ENCODE peak calls at places on chromosomes 13 and 19, in eight cellular contexts. One of them, this sample, is unnamed.

GRCh38 chr19:8578642-8579265 is 1.5 kb upstream of the MYO1F start:
- DNase-seq in ureter: peak; percentile 84
- DNase-seq in RPMI7951: peak; percentile 56
- DNase-seq in stimulated activated naive CD4-positive, alpha-beta T cell: peak; percentile 73
- DNase-seq in colonic mucosa: peak; percentile 86
- DNase-seq in hypothalamus: peak; percentile 70
- DNase-seq in adipocyte: peak; percentile 90
- DNase-seq in osteocyte: peak; percentile 91
- DNase-seq in this sample: peak; percentile 74

GRCh38 chr19:5059191-5059579 is 90.3 kb downstream of the KDM4B start:
- DNase-seq in ureter: no peak
- DNase-seq in RPMI7951: no peak
- DNase-seq in stimulated activated naive CD4-positive, alpha-beta T cell: no peak
- DNase-seq in colonic mucosa: no peak
- DNase-seq in hypothalamus: peak; percentile 37
- DNase-seq in adipocyte: no peak
- DNase-seq in osteocyte: no peak
- DNase-seq in this sample: peak; percentile 57

GRCh38 chr13:98279473-98280175 is 102.6 kb upstream of the RNF113B start:
- DNase-seq in ureter: peak; percentile 83
- DNase-seq in RPMI7951: no peak
- DNase-seq in stimulated activated naive CD4-positive, alpha-beta T cell: no peak
- DNase-seq in colonic mucosa: no peak
- DNase-seq in hypothalamus: no peak
- DNase-seq in adipocyte: no peak
- DNase-seq in osteocyte: no peak
- DNase-seq in this sample: no peak

GRCh38 chr13:112448621-112449544 is 72.7 kb downstream of the SPACA7 start:
- DNase-seq in ureter: no peak
- DNase-seq in RPMI7951: no peak
- DNase-seq in stimulated activated naive CD4-positive, alpha-beta T cell: no peak
- DNase-seq in colonic mucosa: peak; percentile 8
- DNase-seq in hypothalamus: no peak
- DNase-seq in adipocyte: no peak
- DNase-seq in osteocyte: peak; percentile 75
- DNase-seq in this sample: no peak

GRCh38 chr13:76349700-76350099 is 536.5 kb downstream of the KCTD12 start:
- DNase-seq in ureter: no peak
- DNase-seq in RPMI7951: no peak
- DNase-seq in stimulated activated naive CD4-positive, alpha-beta T cell: no peak
- DNase-seq in colonic mucosa: no peak
- DNase-seq in hypothalamus: no peak
- DNase-seq in adipocyte: no peak
- DNase-seq in osteocyte: no peak
- DNase-seq in this sample: no peak

GRCh38 chr19:12567951-12568350 is 16.7 kb upstream of the ZNF564 start:
- DNase-seq in ureter: no peak
- DNase-seq in RPMI7951: no peak
- DNase-seq in stimulated activated naive CD4-positive, alpha-beta T cell: no peak
- DNase-seq in colonic mucosa: no peak
- DNase-seq in hypothalamus: no peak
- DNase-seq in adipocyte: peak; percentile 60
- DNase-seq in osteocyte: peak; percentile 3
- DNase-seq in this sample: peak; percentile 58

GRCh38 chr19:50557009-50557613 is 11.1 kb downstream of the LRRC4B start:
- DNase-seq in ureter: no peak
- DNase-seq in RPMI7951: no peak
- DNase-seq in stimulated activated naive CD4-positive, alpha-beta T cell: no peak
- DNase-seq in colonic mucosa: no peak
- DNase-seq in hypothalamus: no peak
- DNase-seq in adipocyte: no peak
- DNase-seq in osteocyte: no peak
- DNase-seq in this sample: no peak

GRCh38 chr13:104111031-104111430 is 1044.8 kb upstream of the SLC10A2 start:
- DNase-seq in ureter: no peak
- DNase-seq in RPMI7951: no peak
- DNase-seq in stimulated activated naive CD4-positive, alpha-beta T cell: no peak
- DNase-seq in colonic mucosa: no peak
- DNase-seq in hypothalamus: no peak
- DNase-seq in adipocyte: no peak
- DNase-seq in osteocyte: no peak
- DNase-seq in this sample: no peak

GRCh38 chr19:45815501-45816216 is 551 bp upstream of the RSPH6A start:
- DNase-seq in ureter: no peak
- DNase-seq in RPMI7951: no peak
- DNase-seq in stimulated activated naive CD4-positive, alpha-beta T cell: peak; percentile 9
- DNase-seq in colonic mucosa: no peak
- DNase-seq in hypothalamus: no peak
- DNase-seq in adipocyte: no peak
- DNase-seq in osteocyte: no peak
- DNase-seq in this sample: no peak

GRCh38 chr19:36103040-36103626 is 7.8 kb upstream of the OVOL3 start:
- DNase-seq in ureter: no peak
- DNase-seq in RPMI7951: no peak
- DNase-seq in stimulated activated naive CD4-positive, alpha-beta T cell: no peak
- DNase-seq in colonic mucosa: no peak
- DNase-seq in hypothalamus: no peak
- DNase-seq in adipocyte: no peak
- DNase-seq in osteocyte: no peak
- DNase-seq in this sample: no peak

GRCh38 chr13:74093691-74094090 is 40.5 kb downstream of the KLF12 start:
- DNase-seq in ureter: no peak
- DNase-seq in RPMI7951: no peak
- DNase-seq in stimulated activated naive CD4-positive, alpha-beta T cell: no peak
- DNase-seq in colonic mucosa: no peak
- DNase-seq in hypothalamus: no peak
- DNase-seq in adipocyte: peak; percentile 8
- DNase-seq in osteocyte: no peak
- DNase-seq in this sample: peak; percentile 26

GRCh38 chr19:18225702-18226468 is at the start of gene PDE4C:
- DNase-seq in ureter: no peak
- DNase-seq in RPMI7951: peak; percentile 49
- DNase-seq in stimulated activated naive CD4-positive, alpha-beta T cell: no peak
- DNase-seq in colonic mucosa: no peak
- DNase-seq in hypothalamus: no peak
- DNase-seq in adipocyte: peak; percentile 31
- DNase-seq in osteocyte: no peak
- DNase-seq in this sample: peak; percentile 48

GRCh38 chr19:10206226-10206873 is 11.6 kb upstream of the DNMT1 start:
- DNase-seq in ureter: no peak
- DNase-seq in RPMI7951: peak; percentile 92
- DNase-seq in stimulated activated naive CD4-positive, alpha-beta T cell: no peak
- DNase-seq in colonic mucosa: no peak
- DNase-seq in hypothalamus: no peak
- DNase-seq in adipocyte: peak; percentile 45
- DNase-seq in osteocyte: no peak
- DNase-seq in this sample: peak; percentile 69

GRCh38 chr19:39314016-39314728 is 6.5 kb downstream of the LRFN1 start:
- DNase-seq in ureter: no peak
- DNase-seq in RPMI7951: no peak
- DNase-seq in stimulated activated naive CD4-positive, alpha-beta T cell: no peak
- DNase-seq in colonic mucosa: no peak
- DNase-seq in hypothalamus: no peak
- DNase-seq in adipocyte: no peak
- DNase-seq in osteocyte: no peak
- DNase-seq in this sample: no peak

GRCh38 chr19:4375620-4376228 is 24.6 kb downstream of the SH3GL1 start:
- DNase-seq in ureter: peak; percentile 62
- DNase-seq in RPMI7951: peak; percentile 82
- DNase-seq in stimulated activated naive CD4-positive, alpha-beta T cell: no peak
- DNase-seq in colonic mucosa: no peak
- DNase-seq in hypothalamus: peak; percentile 65
- DNase-seq in adipocyte: peak; percentile 74
- DNase-seq in osteocyte: no peak
- DNase-seq in this sample: peak; percentile 87

GRCh38 chr13:50410921-50411712 is 395.9 kb downstream of the KCNRG start:
- DNase-seq in ureter: no peak
- DNase-seq in RPMI7951: peak; percentile 97
- DNase-seq in stimulated activated naive CD4-positive, alpha-beta T cell: no peak
- DNase-seq in colonic mucosa: no peak
- DNase-seq in hypothalamus: no peak
- DNase-seq in adipocyte: peak; percentile 71
- DNase-seq in osteocyte: no peak
- DNase-seq in this sample: peak; percentile 92

GRCh38 chr19:6100284-6100915 is 9.9 kb downstream of the RFX2 start:
- DNase-seq in ureter: no peak
- DNase-seq in RPMI7951: no peak
- DNase-seq in stimulated activated naive CD4-positive, alpha-beta T cell: peak; percentile 4
- DNase-seq in colonic mucosa: no peak
- DNase-seq in hypothalamus: no peak
- DNase-seq in adipocyte: no peak
- DNase-seq in osteocyte: no peak
- DNase-seq in this sample: no peak

GRCh38 chr19:3618144-3618810 is 8.3 kb downstream of the CACTIN start:
- DNase-seq in ureter: no peak
- DNase-seq in RPMI7951: peak; percentile 77
- DNase-seq in stimulated activated naive CD4-positive, alpha-beta T cell: peak; percentile 32
- DNase-seq in colonic mucosa: peak; percentile 75
- DNase-seq in hypothalamus: peak; percentile 53
- DNase-seq in adipocyte: peak; percentile 77
- DNase-seq in osteocyte: no peak
- DNase-seq in this sample: peak; percentile 82

GRCh38 chr13:85373322-85373721 is 425.9 kb downstream of the SLITRK6 start:
- DNase-seq in ureter: no peak
- DNase-seq in RPMI7951: no peak
- DNase-seq in stimulated activated naive CD4-positive, alpha-beta T cell: no peak
- DNase-seq in colonic mucosa: no peak
- DNase-seq in hypothalamus: no peak
- DNase-seq in adipocyte: no peak
- DNase-seq in osteocyte: no peak
- DNase-seq in this sample: no peak

GRCh38 chr13:51935326-51936171 is 73.8 kb downstream of the CCDC70 start:
- DNase-seq in ureter: no peak
- DNase-seq in RPMI7951: peak; percentile 2
- DNase-seq in stimulated activated naive CD4-positive, alpha-beta T cell: no peak
- DNase-seq in colonic mucosa: peak; percentile 52
- DNase-seq in hypothalamus: no peak
- DNase-seq in adipocyte: peak; percentile 25
- DNase-seq in osteocyte: no peak
- DNase-seq in this sample: peak; percentile 21

GRCh38 chr13:90416519-90416918 is 931.0 kb upstream of the MIR17HG start:
- DNase-seq in ureter: no peak
- DNase-seq in RPMI7951: peak; percentile 79
- DNase-seq in stimulated activated naive CD4-positive, alpha-beta T cell: no peak
- DNase-seq in colonic mucosa: no peak
- DNase-seq in hypothalamus: no peak
- DNase-seq in adipocyte: peak; percentile 73
- DNase-seq in osteocyte: no peak
- DNase-seq in this sample: peak; percentile 74

GRCh38 chr19:51803965-51804364 is 9.0 kb downstream of the FPR3 start:
- DNase-seq in ureter: no peak
- DNase-seq in RPMI7951: peak; percentile 50
- DNase-seq in stimulated activated naive CD4-positive, alpha-beta T cell: no peak
- DNase-seq in colonic mucosa: no peak
- DNase-seq in hypothalamus: no peak
- DNase-seq in adipocyte: no peak
- DNase-seq in osteocyte: no peak
- DNase-seq in this sample: no peak

GRCh38 chr13:50129065-50129922 is 114.0 kb downstream of the KCNRG start:
- DNase-seq in ureter: no peak
- DNase-seq in RPMI7951: no peak
- DNase-seq in stimulated activated naive CD4-positive, alpha-beta T cell: no peak
- DNase-seq in colonic mucosa: no peak
- DNase-seq in hypothalamus: no peak
- DNase-seq in adipocyte: no peak
- DNase-seq in osteocyte: no peak
- DNase-seq in this sample: no peak

GRCh38 chr13:45167611-45168554 is 33.0 kb downstream of the KCTD4 start:
- DNase-seq in ureter: no peak
- DNase-seq in RPMI7951: peak; percentile 49
- DNase-seq in stimulated activated naive CD4-positive, alpha-beta T cell: no peak
- DNase-seq in colonic mucosa: peak; percentile 76
- DNase-seq in hypothalamus: no peak
- DNase-seq in adipocyte: peak; percentile 35
- DNase-seq in osteocyte: no peak
- DNase-seq in this sample: peak; percentile 24

This sample was measured in GM23248.